ENCODE peak calls at places on chromosomes 13 and 19, in eight cellular contexts. V is WTC11; H is fibroblast of lung; N is stimulated activated naive B cell treated with anti-CD40 and anti-IgM and Interleukin-4, amounts not matched to agents 10 μg/mL and 1 μg/mL and 100 μg/mL, for 72 hours; X is nephron progenitor cell; B is SHP77; A is HS-5; K is KBM-7. W is an unnamed sample.

GRCh38 chr19:14505488-14506239 is 9.7 kb upstream of the GIPC1 start:
- DNase-seq in V (peak), H (peak), N (peak), X (peak), B (peak), A (peak), K (peak), W (no peak)

GRCh38 chr19:39969266-39969665 is 1.7 kb upstream of the PSMC4 start:
- DNase-seq in V (no peak), H (peak), N (no peak), X (no peak), B (no peak), A (no peak), K (no peak), W (no peak)

GRCh38 chr19:5001547-5002131 is 32.7 kb downstream of the KDM4B start:
- DNase-seq in V (peak), H (peak), N (no peak), X (no peak), B (peak), A (peak), K (peak), W (no peak)

GRCh38 chr13:39410089-39410901 is 192.7 kb downstream of the LHFPL6 start:
- DNase-seq in V (no peak), H (peak), N (no peak), X (no peak), B (no peak), A (no peak), K (peak), W (no peak)

GRCh38 chr19:10769533-10770491 is 51.9 kb downstream of the DNM2 start:
- DNase-seq in V (no peak), H (peak), N (no peak), X (peak), B (no peak), A (peak), K (peak), W (no peak)

GRCh38 chr13:20714563-20715339 is 11.3 kb downstream of the IL17D start:
- DNase-seq in V (no peak), H (peak), N (no peak), X (no peak), B (no peak), A (no peak), K (no peak), W (no peak)

GRCh38 chr19:54209748-54210494 is 9.3 kb downstream of the RPS9 start:
- DNase-seq in V (no peak), H (peak), N (no peak), X (no peak), B (peak), A (peak), K (peak), W (peak)

GRCh38 chr19:50778906-50779430 is 8.7 kb downstream of the GPR32 start:
- DNase-seq in V (no peak), H (no peak), N (no peak), X (no peak), B (no peak), A (no peak), K (no peak), W (no peak)

W was measured in esophagus muscularis mucosa.